ENCODE peak calls at places on chromosomes 11 and 22, in eight cellular contexts. R is HFFc6; Q is effector CD4-positive, alpha-beta T cell; T is RKO; U is skeletal muscle cell; E is central memory CD4-positive, alpha-beta T cell; Z is NCI-H460; W is activated CD4-positive, alpha-beta T cell treated with anti-CD3 and anti-CD28 coated beads for 24 hours. F is an unnamed sample.

GRCh38 chr11:10387209-10388083 is 67.6 kb upstream of the AMPD3 start:
- DNase-seq in R (peak), U (peak), W (no peak), T (no peak), E (no peak), Q (no peak), Z (no peak), F (no peak)

GRCh38 chr22:45844949-45845613 is 131.9 kb downstream of the WNT7B start:
- DNase-seq in R (no peak), W (no peak), U (no peak), T (no peak), E (no peak), Q (no peak), Z (no peak), F (no peak)

GRCh38 chr22:22552630-22553029 is 6.4 kb downstream of the PRAME start:
- DNase-seq in W (no peak), R (no peak), Z (no peak), U (no peak), E (no peak), T (peak), Q (no peak), F (no peak)

GRCh38 chr11:62044639-62045121 is 77.2 kb upstream of the FTH1 start:
- DNase-seq in U (no peak), W (no peak), R (no peak), T (no peak), Q (no peak), Z (no peak), E (no peak), F (no peak)

GRCh38 chr11:117807482-117808272 is 10.7 kb upstream of the DSCAML1 start:
- DNase-seq in T (no peak), R (peak), W (peak), U (no peak), Q (peak), Z (peak), E (peak), F (peak)

GRCh38 chr11:27718346-27718852 is 18.1 kb upstream of the BDNF start:
- DNase-seq in R (peak), U (peak), Q (no peak), Z (peak), W (no peak), E (no peak), T (peak), F (no peak)

GRCh38 chr22:38317237-38317994 is at the start of gene CSNK1E:
- DNase-seq in Z (no peak), E (peak), R (no peak), W (peak), T (peak), U (no peak), Q (peak), F (peak)

GRCh38 chr11:64643258-64643881 is 52.4 kb downstream of the SLC22A12 start:
- DNase-seq in T (no peak), R (no peak), U (no peak), Z (no peak), Q (no peak), W (no peak), E (no peak), F (no peak)

GRCh38 chr11:74278103-74278502 is 33.3 kb downstream of the P4HA3 start:
- DNase-seq in Z (no peak), R (no peak), U (no peak), W (no peak), T (no peak), Q (no peak), E (no peak), F (no peak)

GRCh38 chr22:26086359-26086758 is 82.9 kb upstream of the SEZ6L start:
- DNase-seq in U (no peak), Q (no peak), R (no peak), Z (no peak), W (no peak), T (peak), E (no peak), F (no peak)

GRCh38 chr22:26891431-26891830 is 234.0 kb downstream of the MIAT start:
- DNase-seq in U (no peak), E (no peak), R (no peak), W (no peak), Z (no peak), Q (no peak), T (no peak), F (no peak)

GRCh38 chr11:123585206-123585605 is 69.2 kb downstream of the SCN3B start:
- DNase-seq in E (no peak), R (no peak), Z (no peak), T (no peak), U (no peak), W (no peak), Q (no peak), F (no peak)

GRCh38 chr22:33579448-33580093 is 340.7 kb downstream of the LARGE1 start:
- DNase-seq in Q (no peak), R (peak), W (peak), Z (peak), E (no peak), T (peak), U (no peak), F (no peak)

GRCh38 chr22:38285015-38285414 is 12.2 kb upstream of the TMEM184B start:
- DNase-seq in T (no peak), Q (no peak), W (no peak), Z (no peak), E (no peak), R (no peak), U (no peak), F (no peak)

GRCh38 chr11:31816467-31817053 is 5.4 kb upstream of the PAX6 start:
- DNase-seq in E (no peak), W (no peak), T (no peak), U (no peak), Q (no peak), Z (no peak), R (no peak), F (no peak)

GRCh38 chr22:42313804-42314581 is 43.5 kb upstream of the TCF20 start:
- DNase-seq in Q (peak), U (no peak), E (peak), W (no peak), Z (no peak), R (no peak), T (no peak), F (no peak)

GRCh38 chr11:121426476-121427454 is 25.3 kb upstream of the SORL1 start:
- DNase-seq in R (no peak), Z (no peak), W (peak), E (peak), Q (peak), U (no peak), T (no peak), F (no peak)

GRCh38 chr11:27204527-27204926 is 158.5 kb downstream of the CCDC34 start:
- DNase-seq in E (no peak), R (no peak), U (no peak), Z (peak), T (no peak), Q (no peak), W (no peak), F (no peak)

GRCh38 chr11:6345356-6345755 is 25.1 kb upstream of the CAVIN3 start:
- DNase-seq in R (no peak), Z (no peak), Q (no peak), T (no peak), W (no peak), U (no peak), E (no peak), F (no peak)

GRCh38 chr11:1012740-1013627 is 23.5 kb downstream of the MUC6 start:
- DNase-seq in W (no peak), R (no peak), U (peak), E (no peak), T (no peak), Z (no peak), Q (no peak), F (no peak)

GRCh38 chr22:32024791-32025190 is 18.3 kb upstream of the SLC5A1 start:
- DNase-seq in R (no peak), Z (no peak), W (no peak), U (no peak), T (peak), Q (no peak), E (no peak), F (no peak)

GRCh38 chr11:128549256-128549944 is 38.0 kb downstream of the ETS1 start:
- DNase-seq in Z (no peak), Q (no peak), W (no peak), U (peak), R (no peak), T (no peak), E (no peak), F (no peak)

GRCh38 chr11:74538680-74539079 is 45.2 kb upstream of the LIPT2 start:
- DNase-seq in W (no peak), R (no peak), Q (no peak), T (no peak), E (no peak), U (no peak), Z (no peak), F (no peak)

GRCh38 chr11:116791002-116791812 is 472 bp downstream of the APOA5 start:
- DNase-seq in Q (peak), T (no peak), U (peak), E (peak), R (peak), Z (peak), W (peak), F (peak)

GRCh38 chr11:67492069-67492727 is 9.4 kb downstream of the AIP start:
- DNase-seq in R (no peak), Z (no peak), T (no peak), E (no peak), Q (no peak), U (no peak), W (no peak), F (no peak)

GRCh38 chr11:47212938-47213337 is 1.8 kb upstream of the DDB2 start:
- DNase-seq in T (no peak), E (no peak), R (no peak), U (no peak), Z (no peak), Q (no peak), W (no peak), F (no peak)

GRCh38 chr11:65169164-65169641 is 830 bp upstream of the SPDYC start:
- DNase-seq in Z (no peak), T (no peak), U (no peak), E (no peak), R (no peak), W (no peak), Q (no peak), F (no peak)

GRCh38 chr11:26943636-26944035 is 50.3 kb upstream of the FIBIN start:
- DNase-seq in Z (no peak), T (no peak), R (no peak), U (no peak), W (no peak), E (no peak), Q (no peak), F (no peak)

GRCh38 chr22:45006101-45006872 is 3.5 kb downstream of the PHF21B start:
- DNase-seq in Z (no peak), T (no peak), E (no peak), W (no peak), R (no peak), Q (no peak), U (no peak), F (no peak)

GRCh38 chr11:59957094-59957493 is 6.7 kb upstream of the OOSP4A start:
- DNase-seq in Z (no peak), W (no peak), U (no peak), Q (no peak), T (no peak), R (no peak), E (no peak), F (no peak)

GRCh38 chr22:19576460-19577421 is 52.5 kb upstream of the CLDN5 start:
- DNase-seq in U (no peak), E (no peak), T (peak), W (peak), Q (peak), R (peak), Z (no peak), F (peak)

GRCh38 chr11:69925366-69926196 is 106.4 kb upstream of the FGF3 start:
- DNase-seq in E (no peak), R (no peak), Q (no peak), Z (no peak), W (no peak), T (no peak), U (no peak), F (no peak)

GRCh38 chr22:48942698-48943566 is 884.7 kb downstream of the BRD1 start:
- DNase-seq in W (no peak), Q (no peak), Z (no peak), T (no peak), U (no peak), E (no peak), R (no peak), F (no peak)

GRCh38 chr22:17918840-17919239 is 105.5 kb downstream of the MICAL3 start:
- DNase-seq in T (no peak), U (no peak), W (no peak), Q (no peak), Z (no peak), R (peak), E (no peak), F (no peak)

F was measured in stimulated activated CD4-positive, alpha-beta T cell treated with anti-CD3 and anti-CD28 coated beads, TNF-alpha, amount 100 ng/mL, for 4 hours.